ENCODE peak calls at places on chromosomes 5 and 9, in five cellular contexts. W, Y, G, C and J are unnamed samples.

GRCh38 chr5:119031905-119032304 is 39.0 kb upstream of the DMXL1 start:
- DNase-seq in G (no peak), Y (no peak), C (no peak), W (no peak), J (no peak)

GRCh38 chr5:107455111-107455544 is 215.6 kb downstream of the EFNA5 start:
- DNase-seq in Y (no peak), G (peak; percentile 39), C (no peak), W (peak; percentile 33), J (no peak)

GRCh38 chr9:100671811-100672305 is 94.0 kb downstream of the CAVIN4 start:
- DNase-seq in W (no peak), Y (no peak), C (no peak), G (no peak), J (no peak)

GRCh38 chr9:127876026-127876763 is 1.3 kb downstream of the AK1 start:
- DNase-seq in C (no peak), G (no peak), W (no peak), Y (no peak), J (no peak)

GRCh38 chr5:74055446-74056097 is 429.6 kb downstream of the ARHGEF28 start:
- DNase-seq in C (no peak), Y (no peak), W (no peak), G (no peak), J (no peak)

GRCh38 chr5:113480243-113480642 is 8.0 kb downstream of the MCC start:
- DNase-seq in G (no peak), W (peak; percentile 14), Y (no peak), C (no peak), J (no peak)

GRCh38 chr5:151020304-151021031 is at the start of gene GPX3:
- DNase-seq in G (peak; percentile 25), C (peak; percentile 96), Y (peak; percentile 99), W (peak; percentile 53), J (peak; percentile 86)

GRCh38 chr5:75847561-75848021 is 130.4 kb upstream of the POC5 start:
- DNase-seq in G (no peak), C (no peak), Y (no peak), W (no peak), J (no peak)

GRCh38 chr5:66671305-66671704 is 75.1 kb downstream of the MAST4 start:
- DNase-seq in Y (no peak), C (no peak), W (peak; percentile 8), G (no peak), J (no peak)

GRCh38 chr9:107274096-107274495 is 9.0 kb upstream of the RAD23B start:
- DNase-seq in W (no peak), Y (no peak), C (no peak), G (no peak), J (no peak)

GRCh38 chr5:68012429-68012828 is 203.1 kb upstream of the PIK3R1 start:
- DNase-seq in Y (no peak), C (no peak), G (peak; percentile 4), W (no peak), J (no peak)

GRCh38 chr9:87550253-87550954 is 52.7 kb downstream of the DAPK1 start:
- DNase-seq in W (no peak), C (no peak), Y (no peak), G (no peak), J (no peak)

GRCh38 chr5:65468633-65469032 is 13.1 kb downstream of the ADAMTS6 start:
- DNase-seq in Y (no peak), C (no peak), G (peak; percentile 44), W (no peak), J (no peak)

GRCh38 chr5:11069041-11069440 is 308.0 kb upstream of the DAP start:
- DNase-seq in Y (no peak), C (no peak), G (no peak), W (no peak), J (no peak)

GRCh38 chr5:67561145-67561932 is 364.7 kb upstream of the CD180 start:
- DNase-seq in C (no peak), Y (no peak), W (no peak), G (no peak), J (no peak)

GRCh38 chr5:178291161-178291561 is 58.6 kb upstream of the PHYKPL start:
- DNase-seq in Y (no peak), W (no peak), C (no peak), G (no peak), J (no peak)

GRCh38 chr5:178289438-178289837 is 56.8 kb upstream of the PHYKPL start:
- DNase-seq in Y (no peak), C (no peak), G (no peak), W (no peak), J (no peak)

GRCh38 chr5:178291969-178292825 is 59.6 kb upstream of the PHYKPL start:
- DNase-seq in G (no peak), Y (no peak), W (no peak), C (no peak), J (peak; percentile 2)

GRCh38 chr5:178288373-178289368 is 56.1 kb upstream of the PHYKPL start:
- DNase-seq in C (no peak), W (no peak), G (no peak), Y (no peak), J (no peak)

DNA sequence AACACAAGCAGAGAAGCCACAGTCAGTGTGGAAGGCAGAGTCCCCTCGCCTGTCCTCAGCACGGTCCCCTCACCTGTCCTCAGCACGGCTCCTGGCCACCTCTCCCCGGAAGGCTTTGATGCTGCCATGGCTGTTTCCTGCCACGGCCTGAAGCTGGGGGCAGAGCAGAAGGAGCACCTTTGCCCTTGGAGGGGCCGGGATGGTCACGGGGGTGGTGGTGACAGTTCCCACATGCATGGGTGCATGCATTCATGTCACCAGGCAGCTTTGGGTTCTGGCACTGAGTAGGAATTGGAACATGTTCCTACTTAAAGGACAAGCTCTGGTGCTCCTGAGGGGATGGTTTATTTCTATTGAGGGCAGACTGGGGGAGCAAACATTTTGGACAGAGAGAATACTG is 57.8 kb upstream of the PHYKPL start:
- DNase-seq in Y (no peak), C (no peak), W (no peak), G (no peak), J (no peak)
- H3K9me3 ChIP-seq in Y (no peaks in the 10 kb centered on the region), C (no peaks in the 10 kb centered on the region), W (no peaks in the 10 kb centered on the region), G (peaks cover 8% of the 10 kb centered on the region), J (no peaks in the 10 kb centered on the region)

GRCh38 chr5:158451203-158451982 is 592.4 kb upstream of the CLINT1 start:
- DNase-seq in W (peak; percentile 67), G (peak; percentile 53), Y (no peak), C (peak; percentile 58), J (peak; percentile 82)

GRCh38 chr5:158450761-158451160 is 591.8 kb upstream of the CLINT1 start:
- DNase-seq in C (no peak), G (peak; percentile 50), W (peak; percentile 40), Y (no peak), J (no peak)

GRCh38 chr5:158456241-158456640 is 597.3 kb upstream of the CLINT1 start:
- DNase-seq in C (no peak), Y (no peak), W (peak; percentile 59), G (no peak), J (no peak)

GRCh38 chr5:158456756-158457155 is 597.8 kb upstream of the CLINT1 start:
- DNase-seq in G (peak; percentile 94), Y (no peak), C (no peak), W (peak; percentile 97), J (peak; percentile 75)

DNA sequence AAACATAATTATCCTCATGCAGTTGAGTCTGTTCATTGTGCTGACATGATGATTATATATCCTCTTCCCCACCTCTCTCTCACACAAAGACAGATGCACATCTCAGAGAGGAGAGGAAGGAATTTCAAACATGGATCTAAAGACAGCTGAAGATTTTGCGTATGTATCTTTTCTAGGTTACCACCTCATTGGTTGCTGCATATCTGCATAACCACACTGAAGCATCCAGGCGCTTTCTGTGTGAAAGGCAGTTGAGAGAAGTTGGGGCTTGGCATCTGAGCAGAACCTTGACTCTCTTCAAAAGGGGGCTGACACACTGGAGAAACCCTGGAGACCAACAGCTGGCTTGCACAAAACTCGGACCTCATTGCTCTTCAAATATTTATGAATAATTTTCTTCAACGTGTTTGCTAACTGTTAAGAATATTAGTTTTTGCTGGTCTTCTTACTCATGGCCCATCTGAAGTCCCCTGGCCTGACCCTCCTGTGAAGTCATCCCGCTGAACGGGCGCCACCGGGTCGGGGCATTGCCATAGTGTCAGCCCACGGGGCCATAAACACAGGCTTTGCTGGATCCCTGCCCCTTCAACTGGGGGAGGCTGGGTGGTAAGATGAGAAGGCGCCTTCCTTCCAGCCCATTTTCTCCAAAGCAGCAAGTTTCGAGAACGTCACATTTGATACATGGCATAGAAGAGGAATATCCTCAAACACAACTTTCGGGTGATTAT is 593.2 kb upstream of the CLINT1 start:
- DNase-seq in G (no peak), Y (no peak), W (no peak), C (no peak), J (no peak)
- H3K9me3 ChIP-seq in G (no peaks in the 10 kb centered on the region), Y (no peaks in the 10 kb centered on the region), W (no peaks in the 10 kb centered on the region), C (no peaks in the 10 kb centered on the region), J (no peaks in the 10 kb centered on the region)

GRCh38 chr9:138048184-138048583 is 170.6 kb downstream of the CACNA1B start:
- DNase-seq in G (no peak), W (no peak), C (no peak), Y (no peak), J (no peak)

GRCh38 chr9:138049779-138050471 is 172.3 kb downstream of the CACNA1B start:
- DNase-seq in Y (no peak), G (no peak), W (no peak), C (no peak), J (no peak)

GRCh38 chr9:138050472-138051330 is 173.1 kb downstream of the CACNA1B start:
- DNase-seq in W (no peak), G (no peak), C (no peak), Y (no peak), J (no peak)

GRCh38 chr9:138047469-138048040 is 170.0 kb downstream of the CACNA1B start:
- DNase-seq in W (no peak), C (no peak), Y (no peak), G (no peak), J (no peak)

DNA sequence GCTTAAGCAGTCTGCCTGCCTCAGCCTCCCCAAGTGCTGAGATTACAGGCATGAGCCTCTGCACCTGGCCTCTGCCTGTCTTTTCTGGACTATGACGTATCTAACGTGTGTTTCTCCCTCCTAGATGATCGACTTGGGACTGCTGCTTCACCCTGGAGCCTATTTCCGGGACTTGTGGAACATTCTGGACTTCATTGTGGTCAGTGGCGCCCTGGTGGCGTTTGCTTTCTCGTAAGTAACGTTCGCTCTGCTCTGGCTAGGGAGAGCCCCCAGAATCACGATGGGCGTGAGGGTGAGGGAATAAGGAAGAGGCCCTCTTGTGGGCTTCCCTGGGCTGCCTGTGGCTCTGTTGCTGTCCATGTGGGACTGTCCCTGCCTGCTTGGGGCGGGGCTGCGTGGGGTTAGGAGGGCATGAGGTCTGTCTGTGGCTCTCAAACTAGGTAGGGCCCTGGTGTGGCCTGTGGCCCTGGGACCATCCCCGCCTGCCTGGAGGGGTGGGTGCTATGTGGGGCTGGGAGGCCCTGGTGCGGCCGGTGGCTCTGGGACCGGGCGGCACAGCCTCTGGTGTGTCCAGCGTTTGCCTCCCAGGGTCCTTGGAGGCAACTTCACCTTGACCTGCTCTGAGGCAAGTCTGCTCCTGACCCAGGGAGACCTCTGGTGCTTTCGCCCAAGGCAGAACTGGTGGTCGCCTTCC is 171.7 kb downstream of the CACNA1B start:
- DNase-seq in C (no peak), W (no peak), Y (no peak), G (no peak), J (no peak)
- H3K9me3 ChIP-seq in C (no peaks in the 10 kb centered on the region), W (no peaks in the 10 kb centered on the region), Y (no peaks in the 10 kb centered on the region), G (peaks cover 75% of the 10 kb centered on the region), J (no peaks in the 10 kb centered on the region)

GRCh38 chr9:99073985-99074901 is 30.7 kb upstream of the TGFBR1 start:
- DNase-seq in W (no peak), G (no peak), Y (no peak), C (no peak), J (no peak)

GRCh38 chr9:99076030-99076429 is 28.9 kb upstream of the TGFBR1 start:
- DNase-seq in G (no peak), W (no peak), C (no peak), Y (no peak), J (no peak)

GRCh38 chr9:99076483-99077171 is 28.3 kb upstream of the TGFBR1 start:
- DNase-seq in C (no peak), G (no peak), W (no peak), Y (no peak), J (no peak)

GRCh38 chr9:99074902-99075245 is 30.0 kb upstream of the TGFBR1 start:
- DNase-seq in G (no peak), Y (no peak), W (no peak), C (no peak), J (no peak)

GRCh38 chr9:99075246-99075912 is 29.5 kb upstream of the TGFBR1 start:
- DNase-seq in C (no peak), Y (no peak), W (no peak), G (peak; percentile 60), J (no peak)
- H3K9me3 ChIP-seq in C (no peaks in the 10 kb centered on the region), Y (no peaks in the 10 kb centered on the region), W (no peaks in the 10 kb centered on the region), G (no peaks in the 10 kb centered on the region), J (no peaks in the 10 kb centered on the region)